ENCODE peak calls at places on chromosomes 13 and 19, in five cellular contexts. M, H, N, X and K are unnamed samples.

GRCh38 chr19:54609356-54609791 is 15.9 kb downstream of the LILRA1 start:
- DNase-seq in H (no peak), M (no peak), N (no peak), X (no peak), K (no peak)

GRCh38 chr13:41402695-41403511 is 54.4 kb upstream of the RGCC start:
- DNase-seq in H (no peak), N (no peak), X (peak; percentile 71), M (no peak), K (no peak)

GRCh38 chr13:47796816-47797215 is 204.3 kb downstream of the SUCLA2 start:
- DNase-seq in H (no peak), N (peak; percentile 39), X (no peak), M (no peak), K (no peak)

GRCh38 chr13:66348745-66349720 is 881.1 kb downstream of the PCDH9 start:
- DNase-seq in M (no peak), N (no peak), X (no peak), H (no peak), K (peak; percentile 4)

GRCh38 chr19:23286477-23286876 is 36.3 kb upstream of the ZNF724 start:
- DNase-seq in M (no peak), H (no peak), N (peak; percentile 7), X (peak; percentile 31), K (no peak)

GRCh38 chr13:113610266-113610665 is 25.7 kb downstream of the TFDP1 start:
- DNase-seq in M (no peak), H (no peak), N (no peak), X (no peak), K (no peak)

GRCh38 chr13:100075700-100076587 is 12.9 kb upstream of the PCCA start:
- DNase-seq in X (no peak), N (no peak), H (no peak), M (no peak), K (no peak)

GRCh38 chr19:2484178-2484937 is 8.4 kb downstream of the GADD45B start:
- DNase-seq in M (no peak), N (no peak), X (no peak), H (no peak), K (no peak)

GRCh38 chr19:3547301-3547731 is 8.3 kb downstream of the TEKTIP1 start:
- DNase-seq in N (peak; percentile 35), M (no peak), H (no peak), X (no peak), K (no peak)

GRCh38 chr19:6015841-6016545 is 38.1 kb upstream of the RANBP3 start:
- DNase-seq in X (no peak), N (peak; percentile 79), H (no peak), M (no peak), K (no peak)

GRCh38 chr13:40993987-40994386 is 25.1 kb downstream of the ELF1 start:
- DNase-seq in H (no peak), M (no peak), N (peak; percentile 98), X (peak; percentile 32), K (no peak)

GRCh38 chr13:21078501-21078900 is 17.1 kb upstream of the LATS2 start:
- DNase-seq in N (no peak), X (no peak), H (no peak), M (no peak), K (peak; percentile 25)

GRCh38 chr13:22114630-22115311 is 443.9 kb downstream of the FGF9 start:
- DNase-seq in M (no peak), X (no peak), N (peak; percentile 48), H (no peak), K (peak; percentile 44)

GRCh38 chr13:34114581-34114980 is 296.6 kb downstream of the RFC3 start:
- DNase-seq in X (no peak), H (no peak), M (no peak), N (no peak), K (no peak)

GRCh38 chr19:42247631-42248199 is 5.3 kb upstream of the GSK3A start:
- DNase-seq in N (no peak), H (no peak), M (no peak), X (no peak), K (no peak)

GRCh38 chr19:14433454-14434156 is 499 bp downstream of the PKN1 start:
- DNase-seq in N (peak; percentile 3), M (no peak), H (no peak), X (no peak), K (no peak)

GRCh38 chr13:23022667-23023066 is 158.1 kb upstream of the SGCG start:
- DNase-seq in H (no peak), M (no peak), X (no peak), N (no peak), K (no peak)

GRCh38 chr19:16764280-16764679 is 44.6 kb downstream of the NWD1 start:
- DNase-seq in N (no peak), H (no peak), X (no peak), M (no peak), K (no peak)

GRCh38 chr13:44786724-44787123 is 202.5 kb downstream of the NUFIP1 start:
- DNase-seq in M (no peak), N (no peak), H (no peak), X (no peak), K (no peak)

GRCh38 chr19:54653181-54653809 is 9.5 kb upstream of the LILRB4 start:
- DNase-seq in X (no peak), H (no peak), M (no peak), N (peak; percentile 63), K (peak; percentile 5)

GRCh38 chr19:48484247-48484893 is 15.2 kb downstream of the CYTH2 start:
- DNase-seq in X (no peak), M (no peak), N (no peak), H (no peak), K (no peak)

GRCh38 chr19:50328257-50329145 is 676 bp downstream of the KCNC3 start:
- DNase-seq in M (no peak), N (peak; percentile 38), X (peak; percentile 38), H (no peak), K (no peak)

GRCh38 chr13:52405369-52405766 is 604 bp downstream of the THSD1 start:
- DNase-seq in M (no peak), N (no peak), H (no peak), X (no peak), K (no peak)
- H3K14ac ChIP-seq in M (no peak overlapping the region), N (no peak overlapping the region), H (no peak overlapping the region), X (no peak overlapping the region), K (no peak overlapping the region)

DNA sequence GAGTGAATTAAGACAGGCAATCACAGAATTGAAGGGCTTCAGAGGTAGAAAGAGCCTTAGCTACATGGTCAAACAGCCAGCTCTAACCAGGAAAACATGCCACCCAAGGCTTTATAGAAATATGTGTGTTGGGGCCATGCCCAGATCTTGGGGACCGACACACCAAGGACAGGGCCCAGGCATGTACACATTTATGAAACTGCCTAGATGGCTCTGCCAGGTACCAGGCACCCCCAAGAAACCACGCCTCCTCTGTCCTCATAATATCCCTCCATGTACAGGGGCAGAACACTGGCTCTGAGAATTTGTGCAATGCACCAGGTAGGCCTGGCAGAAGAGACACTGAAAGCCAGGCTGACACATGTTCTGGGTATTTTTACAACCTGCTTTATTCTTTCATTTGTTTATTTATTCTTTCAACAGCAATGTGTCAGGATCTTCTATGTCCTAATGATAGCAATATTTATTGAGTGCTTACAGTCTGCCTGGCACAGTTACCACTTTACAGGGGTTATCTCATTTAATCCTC is 137.9 kb upstream of the LSM14A start:
- DNase-seq in H (no peak), N (no peak), M (no peak), X (no peak), K (no peak)
- H2BK12ac ChIP-seq in H (no peak overlapping the region), N (no peak overlapping the region), M (no peak overlapping the region), X (no peak overlapping the region), K (no peak overlapping the region)

GRCh38 chr19:15576526-15577156 is 38.4 kb upstream of the CYP4F8 start:
- DNase-seq in X (no peak), N (no peak), M (no peak), H (no peak), K (no peak)

GRCh38 chr19:15575406-15575805 is 39.6 kb upstream of the CYP4F8 start:
- DNase-seq in M (no peak), X (no peak), N (no peak), H (no peak), K (no peak)

GRCh38 chr19:15577184-15577771 is 37.7 kb upstream of the CYP4F8 start:
- DNase-seq in H (no peak), N (no peak), M (no peak), X (no peak), K (no peak)
- H3K9me3 ChIP-seq in H (peaks cover 63% of the 10 kb centered on the region), N (peaks cover 35% of the 10 kb centered on the region), M (peaks cover 27% of the 10 kb centered on the region), X (peaks cover 45% of the 10 kb centered on the region), K (no peaks in the 10 kb centered on the region)

DNA sequence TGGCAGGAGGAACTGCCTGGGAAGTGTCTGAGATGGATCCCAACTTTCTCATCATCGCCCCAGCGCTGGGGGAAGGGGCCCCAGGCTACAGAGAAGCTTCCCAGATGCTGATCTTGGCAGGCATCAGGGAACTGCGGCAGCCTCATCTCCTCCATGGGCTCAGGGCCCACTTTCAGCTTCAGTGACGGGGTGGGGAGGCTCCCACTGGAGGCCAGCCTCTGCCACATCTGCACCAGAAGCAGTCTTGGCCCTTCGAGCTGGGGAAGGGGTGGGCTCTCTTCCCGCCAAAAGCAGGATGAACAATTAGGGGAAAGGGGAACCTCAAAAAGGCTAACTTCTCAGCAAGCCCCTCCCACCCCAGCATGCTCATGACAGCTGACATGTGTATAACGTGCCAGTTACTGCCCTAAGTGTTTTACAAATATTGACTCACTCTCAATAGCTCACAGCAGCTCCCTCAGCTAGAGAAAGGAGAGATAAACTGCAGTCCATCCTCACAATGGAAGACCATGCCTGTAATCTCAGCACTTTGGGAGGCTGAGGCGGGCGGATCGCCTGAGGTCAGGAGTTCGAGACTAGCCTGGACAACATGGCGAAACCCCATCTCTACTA is 7.1 kb upstream of the S1PR2 start:
- DNase-seq in X (no peak), H (no peak), M (no peak), N (no peak), K (peak; percentile 36)
- H3K14ac ChIP-seq in X (no peak overlapping the region), H (no peak overlapping the region), M (no peak overlapping the region), N (no peak overlapping the region), K (no peak overlapping the region)

GRCh38 chr13:86426437-86426836 is 627.2 kb upstream of the SLITRK6 start:
- DNase-seq in H (no peak), M (no peak), X (no peak), N (no peak), K (no peak)

DNA sequence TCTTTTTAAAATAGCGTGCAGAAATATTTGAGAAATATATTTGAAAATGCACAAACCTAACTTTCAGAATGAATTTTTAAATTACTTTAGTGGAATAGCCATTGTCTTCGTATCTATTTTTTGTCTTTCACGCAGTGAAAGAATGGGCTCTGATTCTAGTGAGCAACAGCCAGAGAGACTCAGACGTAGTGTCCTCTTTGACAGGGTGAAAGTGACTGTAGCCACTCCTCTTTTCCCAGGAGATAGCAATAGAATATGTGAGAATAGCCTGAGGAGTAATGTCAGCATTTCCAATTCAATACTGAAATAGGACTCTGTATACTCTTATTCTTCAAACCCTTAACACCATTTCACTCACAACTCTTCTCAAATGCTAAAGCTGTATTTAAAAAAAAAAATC is 625.9 kb upstream of the SLITRK6 start:
- DNase-seq in N (no peak), M (no peak), X (no peak), H (no peak), K (no peak)
- H2BK12ac ChIP-seq in N (no peak overlapping the region), M (no peak overlapping the region), X (no peak overlapping the region), H (no peak overlapping the region), K (no peak overlapping the region)